ENCODE peak calls at places on chromosomes 13 and 19, in eight cellular contexts. One of them, this sample, is unnamed.

GRCh38 chr13:112724788-112725345 is 35.0 kb downstream of the ATP11A start:
- DNase-seq in AG08396: no peak
- DNase-seq in SHP77: no peak
- DNase-seq in EL: no peak
- DNase-seq in aorta: no peak
- DNase-seq in type B pancreatic cell: no peak
- DNase-seq in skeletal muscle cell: no peak
- DNase-seq in BE2C: no peak
- DNase-seq in this sample: no peak

GRCh38 chr13:82248713-82249112 is 1633.6 kb downstream of the SLITRK1 start:
- DNase-seq in EL: no peak
- DNase-seq in type B pancreatic cell: no peak
- DNase-seq in skeletal muscle cell: no peak
- DNase-seq in AG08396: no peak
- DNase-seq in aorta: no peak
- DNase-seq in SHP77: no peak
- DNase-seq in BE2C: no peak
- DNase-seq in this sample: no peak

GRCh38 chr19:48381178-48381950 is 10.0 kb downstream of the KDELR1 start:
- DNase-seq in SHP77: no peak
- DNase-seq in BE2C: no peak
- DNase-seq in skeletal muscle cell: no peak
- DNase-seq in EL: no peak
- DNase-seq in aorta: no peak
- DNase-seq in AG08396: no peak
- DNase-seq in type B pancreatic cell: no peak
- DNase-seq in this sample: no peak

GRCh38 chr13:32385369-32385768 is 42.6 kb downstream of the N4BP2L1 start:
- DNase-seq in SHP77: no peak
- DNase-seq in aorta: no peak
- DNase-seq in EL: no peak
- DNase-seq in skeletal muscle cell: no peak
- DNase-seq in BE2C: no peak
- DNase-seq in AG08396: no peak
- DNase-seq in type B pancreatic cell: no peak
- DNase-seq in this sample: no peak

GRCh38 chr19:5676105-5676671 is 4.1 kb downstream of the MICOS13 start:
- DNase-seq in skeletal muscle cell: no peak
- DNase-seq in aorta: no peak
- DNase-seq in EL: no peak
- DNase-seq in type B pancreatic cell: no peak
- DNase-seq in SHP77: no peak
- DNase-seq in BE2C: no peak
- DNase-seq in AG08396: no peak
- DNase-seq in this sample: no peak

GRCh38 chr19:54460230-54461005 is 3.2 kb downstream of the LENG9 start:
- DNase-seq in type B pancreatic cell: no peak
- DNase-seq in aorta: no peak
- DNase-seq in EL: no peak
- DNase-seq in AG08396: no peak
- DNase-seq in BE2C: no peak
- DNase-seq in skeletal muscle cell: no peak
- DNase-seq in SHP77: no peak
- DNase-seq in this sample: no peak

GRCh38 chr19:58409010-58409790 is 751 bp downstream of the ZNF584 start:
- DNase-seq in skeletal muscle cell: no peak
- DNase-seq in EL: peak
- DNase-seq in BE2C: peak
- DNase-seq in aorta: peak
- DNase-seq in type B pancreatic cell: no peak
- DNase-seq in AG08396: no peak
- DNase-seq in SHP77: no peak
- DNase-seq in this sample: no peak

GRCh38 chr13:46134961-46135522 is 30.2 kb upstream of the CPB2 start:
- DNase-seq in EL: peak
- DNase-seq in type B pancreatic cell: no peak
- DNase-seq in skeletal muscle cell: no peak
- DNase-seq in aorta: no peak
- DNase-seq in SHP77: no peak
- DNase-seq in AG08396: no peak
- DNase-seq in BE2C: no peak
- DNase-seq in this sample: peak

GRCh38 chr19:53254451-53255341 is at the start of gene ZNF677:
- DNase-seq in aorta: peak
- DNase-seq in AG08396: peak
- DNase-seq in SHP77: no peak
- DNase-seq in BE2C: peak
- DNase-seq in skeletal muscle cell: peak
- DNase-seq in type B pancreatic cell: peak
- DNase-seq in EL: peak
- DNase-seq in this sample: no peak

GRCh38 chr19:43594710-43595604 is 977 bp downstream of the IRGQ start:
- DNase-seq in type B pancreatic cell: peak
- DNase-seq in AG08396: peak
- DNase-seq in EL: peak
- DNase-seq in BE2C: peak
- DNase-seq in skeletal muscle cell: no peak
- DNase-seq in aorta: peak
- DNase-seq in SHP77: peak
- DNase-seq in this sample: no peak

GRCh38 chr19:47107953-47108746 is 5.4 kb downstream of the ZC3H4 start:
- DNase-seq in type B pancreatic cell: no peak
- DNase-seq in EL: no peak
- DNase-seq in aorta: no peak
- DNase-seq in skeletal muscle cell: no peak
- DNase-seq in AG08396: peak
- DNase-seq in BE2C: no peak
- DNase-seq in SHP77: no peak
- DNase-seq in this sample: no peak

GRCh38 chr19:48391100-48392005 is at the start of gene KDELR1:
- DNase-seq in BE2C: peak
- DNase-seq in aorta: peak
- DNase-seq in type B pancreatic cell: peak
- DNase-seq in EL: peak
- DNase-seq in skeletal muscle cell: no peak
- DNase-seq in SHP77: no peak
- DNase-seq in AG08396: peak
- DNase-seq in this sample: peak

GRCh38 chr19:54518844-54519243 is 16.2 kb downstream of the LAIR2 start:
- DNase-seq in aorta: no peak
- DNase-seq in EL: no peak
- DNase-seq in skeletal muscle cell: no peak
- DNase-seq in SHP77: peak
- DNase-seq in type B pancreatic cell: no peak
- DNase-seq in BE2C: no peak
- DNase-seq in AG08396: no peak
- DNase-seq in this sample: no peak

GRCh38 chr13:51844862-51845573 is at the start of gene TMEM272:
- DNase-seq in EL: peak
- DNase-seq in type B pancreatic cell: peak
- DNase-seq in aorta: peak
- DNase-seq in BE2C: peak
- DNase-seq in SHP77: no peak
- DNase-seq in AG08396: peak
- DNase-seq in skeletal muscle cell: no peak
- DNase-seq in this sample: peak

GRCh38 chr13:111387945-111388600 is 67.6 kb downstream of the TEX29 start:
- DNase-seq in AG08396: no peak
- DNase-seq in type B pancreatic cell: peak
- DNase-seq in skeletal muscle cell: no peak
- DNase-seq in SHP77: no peak
- DNase-seq in aorta: no peak
- DNase-seq in EL: no peak
- DNase-seq in BE2C: no peak
- DNase-seq in this sample: no peak

GRCh38 chr19:6260912-6261636 is 18.7 kb downstream of the MLLT1 start:
- DNase-seq in type B pancreatic cell: no peak
- DNase-seq in skeletal muscle cell: no peak
- DNase-seq in BE2C: peak
- DNase-seq in AG08396: no peak
- DNase-seq in EL: peak
- DNase-seq in SHP77: peak
- DNase-seq in aorta: no peak
- DNase-seq in this sample: peak

GRCh38 chr13:94195715-94196114 is 283.8 kb downstream of the DCT start:
- DNase-seq in skeletal muscle cell: peak
- DNase-seq in type B pancreatic cell: no peak
- DNase-seq in SHP77: no peak
- DNase-seq in aorta: no peak
- DNase-seq in AG08396: peak
- DNase-seq in EL: peak
- DNase-seq in BE2C: no peak
- DNase-seq in this sample: no peak

GRCh38 chr13:37960427-37960826 is 90.9 kb upstream of the TRPC4 start:
- DNase-seq in EL: no peak
- DNase-seq in aorta: no peak
- DNase-seq in skeletal muscle cell: no peak
- DNase-seq in SHP77: no peak
- DNase-seq in type B pancreatic cell: no peak
- DNase-seq in AG08396: no peak
- DNase-seq in BE2C: no peak
- DNase-seq in this sample: no peak

GRCh38 chr13:72849571-72849970 is 67.6 kb downstream of the PIBF1 start:
- DNase-seq in AG08396: no peak
- DNase-seq in aorta: no peak
- DNase-seq in SHP77: no peak
- DNase-seq in type B pancreatic cell: no peak
- DNase-seq in EL: peak
- DNase-seq in BE2C: no peak
- DNase-seq in skeletal muscle cell: no peak
- DNase-seq in this sample: no peak

GRCh38 chr19:10991076-10991475 is 30.2 kb downstream of the SMARCA4 start:
- DNase-seq in aorta: no peak
- DNase-seq in type B pancreatic cell: no peak
- DNase-seq in skeletal muscle cell: no peak
- DNase-seq in SHP77: no peak
- DNase-seq in EL: no peak
- DNase-seq in BE2C: no peak
- DNase-seq in AG08396: no peak
- DNase-seq in this sample: no peak

GRCh38 chr19:48926909-48927308 is 6.6 kb upstream of the DHDH start:
- DNase-seq in AG08396: peak
- DNase-seq in skeletal muscle cell: peak
- DNase-seq in EL: peak
- DNase-seq in type B pancreatic cell: no peak
- DNase-seq in BE2C: no peak
- DNase-seq in aorta: peak
- DNase-seq in SHP77: no peak
- DNase-seq in this sample: no peak

GRCh38 chr13:31111136-31111535 is 50.6 kb downstream of the HSPH1 start:
- DNase-seq in AG08396: no peak
- DNase-seq in aorta: no peak
- DNase-seq in skeletal muscle cell: peak
- DNase-seq in BE2C: no peak
- DNase-seq in type B pancreatic cell: no peak
- DNase-seq in EL: peak
- DNase-seq in SHP77: no peak
- DNase-seq in this sample: no peak

GRCh38 chr19:8311461-8312260 is 3.5 kb upstream of the CD320 start:
- DNase-seq in EL: no peak
- DNase-seq in type B pancreatic cell: no peak
- DNase-seq in BE2C: peak
- DNase-seq in skeletal muscle cell: no peak
- DNase-seq in aorta: peak
- DNase-seq in AG08396: no peak
- DNase-seq in SHP77: no peak
- DNase-seq in this sample: no peak

GRCh38 chr13:112917731-112918130 is 51.3 kb upstream of the MCF2L start:
- DNase-seq in type B pancreatic cell: no peak
- DNase-seq in BE2C: no peak
- DNase-seq in EL: no peak
- DNase-seq in SHP77: no peak
- DNase-seq in aorta: no peak
- DNase-seq in AG08396: no peak
- DNase-seq in skeletal muscle cell: no peak
- DNase-seq in this sample: no peak

GRCh38 chr13:31880849-31881494 is 141.6 kb downstream of the RXFP2 start:
- DNase-seq in type B pancreatic cell: no peak
- DNase-seq in BE2C: no peak
- DNase-seq in skeletal muscle cell: no peak
- DNase-seq in AG08396: no peak
- DNase-seq in aorta: no peak
- DNase-seq in EL: peak
- DNase-seq in SHP77: no peak
- DNase-seq in this sample: no peak

GRCh38 chr13:23600534-23600933 is 30.3 kb downstream of the TNFRSF19 start:
- DNase-seq in aorta: no peak
- DNase-seq in EL: no peak
- DNase-seq in SHP77: no peak
- DNase-seq in type B pancreatic cell: no peak
- DNase-seq in skeletal muscle cell: no peak
- DNase-seq in AG08396: no peak
- DNase-seq in BE2C: no peak
- DNase-seq in this sample: no peak

GRCh38 chr13:46165485-46166220 is 16.3 kb downstream of the LCP1 start:
- DNase-seq in EL: peak
- DNase-seq in BE2C: no peak
- DNase-seq in type B pancreatic cell: no peak
- DNase-seq in AG08396: no peak
- DNase-seq in skeletal muscle cell: no peak
- DNase-seq in SHP77: no peak
- DNase-seq in aorta: no peak
- DNase-seq in this sample: no peak

GRCh38 chr13:41610426-41610825 is 153.1 kb downstream of the RGCC start:
- DNase-seq in SHP77: no peak
- DNase-seq in AG08396: peak
- DNase-seq in EL: peak
- DNase-seq in aorta: no peak
- DNase-seq in skeletal muscle cell: peak
- DNase-seq in type B pancreatic cell: no peak
- DNase-seq in BE2C: no peak
- DNase-seq in this sample: no peak

GRCh38 chr19:16527971-16528521 is 14.2 kb downstream of the CHERP start:
- DNase-seq in skeletal muscle cell: no peak
- DNase-seq in EL: no peak
- DNase-seq in type B pancreatic cell: no peak
- DNase-seq in aorta: no peak
- DNase-seq in BE2C: peak
- DNase-seq in AG08396: no peak
- DNase-seq in SHP77: no peak
- DNase-seq in this sample: no peak

GRCh38 chr19:41327499-41328156 is 17.7 kb downstream of the CCDC97 start:
- DNase-seq in EL: no peak
- DNase-seq in type B pancreatic cell: no peak
- DNase-seq in SHP77: no peak
- DNase-seq in skeletal muscle cell: no peak
- DNase-seq in aorta: peak
- DNase-seq in AG08396: peak
- DNase-seq in BE2C: peak
- DNase-seq in this sample: no peak

GRCh38 chr13:109231853-109232252 is 554.5 kb downstream of the IRS2 start:
- DNase-seq in type B pancreatic cell: no peak
- DNase-seq in SHP77: no peak
- DNase-seq in aorta: no peak
- DNase-seq in EL: no peak
- DNase-seq in BE2C: no peak
- DNase-seq in skeletal muscle cell: no peak
- DNase-seq in AG08396: no peak
- DNase-seq in this sample: no peak

GRCh38 chr19:17021793-17022590 is 4.6 kb downstream of the CPAMD8 start:
- DNase-seq in AG08396: no peak
- DNase-seq in aorta: no peak
- DNase-seq in EL: peak
- DNase-seq in SHP77: no peak
- DNase-seq in BE2C: no peak
- DNase-seq in type B pancreatic cell: no peak
- DNase-seq in skeletal muscle cell: no peak
- DNase-seq in this sample: peak

GRCh38 chr13:97844151-97844550 is 109.3 kb upstream of the IPO5 start:
- DNase-seq in SHP77: no peak
- DNase-seq in BE2C: no peak
- DNase-seq in type B pancreatic cell: no peak
- DNase-seq in skeletal muscle cell: no peak
- DNase-seq in aorta: no peak
- DNase-seq in EL: no peak
- DNase-seq in AG08396: no peak
- DNase-seq in this sample: no peak

This sample was measured in T47D.